ENCODE peak calls at places on chromosome 9, in five cellular contexts. X, U, O, F and N are unnamed samples.

GRCh38 chr9:112753725-112754124 is 3.2 kb downstream of the SNX30 start:
- DNase-seq in X (no peak), U (no peak), O (no peak), F (no peak), N (no peak)

GRCh38 chr9:137095664-137096517 is 9.1 kb downstream of the MAN1B1 start:
- DNase-seq in X (no peak), U (peak; percentile 69), O (no peak), F (no peak), N (peak; percentile 29)

GRCh38 chr9:35976726-35977125 is 18.8 kb upstream of the OR2S2 start:
- DNase-seq in X (no peak), U (no peak), O (no peak), F (no peak), N (no peak)

GRCh38 chr9:22044583-22044982 is 35.5 kb upstream of the CDKN2B start:
- DNase-seq in X (no peak), U (no peak), O (no peak), F (no peak), N (no peak)

GRCh38 chr9:129580211-129580915 is 40.5 kb downstream of the C9orf50 start:
- DNase-seq in X (no peak), U (no peak), O (no peak), F (no peak), N (no peak)

GRCh38 chr9:110426052-110426709 is 88.5 kb upstream of the TXNDC8 start:
- DNase-seq in X (peak; percentile 29), U (no peak), O (no peak), F (no peak), N (no peak)

GRCh38 chr9:109931623-109932022 is 151.6 kb downstream of the PALM2AKAP2 start:
- DNase-seq in X (no peak), U (no peak), O (no peak), F (no peak), N (no peak)

GRCh38 chr9:106864533-106865143 is 1.7 kb downstream of the ZNF462 start:
- DNase-seq in X (peak; percentile 63), U (no peak), O (no peak), F (peak; percentile 58), N (no peak)

GRCh38 chr9:88460583-88461332 is 72.5 kb downstream of the SPIN1 start:
- DNase-seq in X (no peak), U (no peak), O (no peak), F (no peak), N (peak; percentile 30)

GRCh38 chr9:123562844-123563346 is 206.9 kb downstream of the CRB2 start:
- DNase-seq in X (no peak), U (no peak), O (no peak), F (peak; percentile 45), N (no peak)

GRCh38 chr9:34685591-34685990 is 5.5 kb downstream of the CCL19 start:
- DNase-seq in X (no peak), U (no peak), O (no peak), F (no peak), N (no peak)

GRCh38 chr9:89714316-89714715 is 109.5 kb downstream of the GADD45G start:
- DNase-seq in X (no peak), U (no peak), O (no peak), F (no peak), N (no peak)

GRCh38 chr9:5518061-5518936 is 8.0 kb downstream of the PDCD1LG2 start:
- DNase-seq in X (no peak), U (no peak), O (no peak), F (no peak), N (no peak)

GRCh38 chr9:124594673-124595072 is 87.5 kb upstream of the NR5A1 start:
- DNase-seq in X (no peak), U (no peak), O (no peak), F (no peak), N (peak; percentile 37)

GRCh38 chr9:124960409-124960752 is 19.5 kb upstream of the GOLGA1 start:
- DNase-seq in X (no peak), U (no peak), O (no peak), F (no peak), N (no peak)

GRCh38 chr9:124222918-124223720 is 34.6 kb upstream of the NEK6 start:
- DNase-seq in X (peak; percentile 27), U (no peak), O (peak; percentile 75), F (peak; percentile 65), N (no peak)

GRCh38 chr9:69181908-69182353 is 7.9 kb downstream of the TJP2 start:
- DNase-seq in X (no peak), U (no peak), O (no peak), F (peak; percentile 85), N (no peak)

GRCh38 chr9:78014776-78015175 is 16.8 kb downstream of the GNAQ start:
- DNase-seq in X (no peak), U (no peak), O (no peak), F (no peak), N (no peak)

GRCh38 chr9:123302348-123303214 is 34.2 kb upstream of the STRBP start:
- DNase-seq in X (no peak), U (no peak), O (no peak), F (no peak), N (no peak)

GRCh38 chr9:72586388-72587160 is 65.2 kb downstream of the TMC1 start:
- DNase-seq in X (no peak), U (no peak), O (no peak), F (no peak), N (no peak)

GRCh38 chr9:19133549-19134345 is 6.5 kb upstream of the PLIN2 start:
- DNase-seq in X (no peak), U (no peak), O (no peak), F (no peak), N (no peak)

GRCh38 chr9:124000161-124000783 is 11.3 kb upstream of the LHX2 start:
- DNase-seq in X (peak; percentile 24), U (no peak), O (peak; percentile 9), F (no peak), N (peak; percentile 24)

GRCh38 chr9:115024925-115025535 is 92.9 kb downstream of the TNC start:
- DNase-seq in X (peak; percentile 30), U (no peak), O (no peak), F (no peak), N (peak; percentile 33)

GRCh38 chr9:128026255-128027165 is 40.6 kb downstream of the NAIF1 start:
- DNase-seq in X (no peak), U (peak; percentile 36), O (no peak), F (no peak), N (no peak)

GRCh38 chr9:35557330-35557729 is 47.7 kb upstream of the TESK1 start:
- DNase-seq in X (peak; percentile 63), U (no peak), O (no peak), F (no peak), N (no peak)

GRCh38 chr9:37004424-37004935 is 29.6 kb downstream of the PAX5 start:
- DNase-seq in X (no peak), U (no peak), O (no peak), F (no peak), N (no peak)

GRCh38 chr9:137423810-137424291 is 658 bp downstream of the NOXA1 start:
- DNase-seq in X (peak; percentile 41), U (no peak), O (no peak), F (no peak), N (peak; percentile 34)

GRCh38 chr9:9912459-9912858 is 700.3 kb downstream of the PTPRD start:
- DNase-seq in X (no peak), U (no peak), O (no peak), F (no peak), N (peak; percentile 33)

GRCh38 chr9:37908283-37908682 is 4.4 kb upstream of the SLC25A51 start:
- DNase-seq in X (no peak), U (no peak), O (no peak), F (no peak), N (no peak)

GRCh38 chr9:75830303-75830702 is 60.2 kb upstream of the PCSK5 start:
- DNase-seq in X (no peak), U (no peak), O (no peak), F (no peak), N (no peak)

GRCh38 chr9:121122450-121123032 is 47.8 kb downstream of the CNTRL start:
- DNase-seq in X (peak; percentile 17), U (no peak), O (no peak), F (no peak), N (no peak)

GRCh38 chr9:95127249-95128176 is 190.0 kb downstream of the FANCC start:
- DNase-seq in X (peak; percentile 92), U (peak; percentile 60), O (peak; percentile 87), F (peak; percentile 89), N (peak; percentile 92)

GRCh38 chr9:81915801-81916505 is 12.3 kb upstream of the SPATA31D4 start:
- DNase-seq in X (no peak), U (no peak), O (no peak), F (no peak), N (no peak)

GRCh38 chr9:131201856-131202255 is 74.5 kb downstream of the FAM78A start:
- DNase-seq in X (no peak), U (no peak), O (no peak), F (no peak), N (no peak)

GRCh38 chr9:17121264-17121663 is 13.6 kb upstream of the CNTLN start:
- DNase-seq in X (no peak), U (no peak), O (no peak), F (no peak), N (peak; percentile 64)

GRCh38 chr9:72147676-72148075 is 1.6 kb upstream of the GDA start:
- DNase-seq in X (no peak), U (no peak), O (no peak), F (no peak), N (no peak)

GRCh38 chr9:32551491-32552049 is 557 bp upstream of the SMIM27 start:
- DNase-seq in X (peak; percentile 69), U (peak; percentile 28), O (no peak), F (peak; percentile 65), N (peak; percentile 36)

GRCh38 chr9:131237931-131238401 is 38.3 kb downstream of the FAM78A start:
- DNase-seq in X (peak; percentile 66), U (peak; percentile 74), O (peak; percentile 75), F (no peak), N (peak; percentile 76)

GRCh38 chr9:14312721-14313377 is 1.1 kb downstream of the NFIB start:
- DNase-seq in X (peak; percentile 67), U (no peak), O (peak; percentile 25), F (peak; percentile 54), N (peak; percentile 61)